ENCODE peak calls at places on chromosome 9, in nine cellular contexts. U, Y, F, E, J, D, M, A and L are unnamed samples. For H3K4me1, the result is how much of the 10 kb centered on the place peaks cover.

GRCh38 chr9:27407966-27408365 is 111.0 kb upstream of the EQTN start:
- DNase-seq in U (no peak), Y (no peak), F (no peak), E (no peak), J (no peak), D (no peak), M (no peak), A (peak), L (no peak)

GRCh38 chr9:33130961-33131360 is 36.2 kb downstream of the B4GALT1 start:
- DNase-seq in U (no peak), Y (no peak), F (no peak), E (no peak), J (no peak), D (no peak), M (no peak), A (no peak), L (no peak)

GRCh38 chr9:19154135-19154612 is 26.9 kb upstream of the PLIN2 start:
- DNase-seq in U (no peak), Y (no peak), F (no peak), E (no peak), J (peak), D (peak), M (no peak), A (peak), L (no peak)

GRCh38 chr9:35791321-35791921 is at the start of gene NPR2:
- DNase-seq in U (peak), Y (no peak), F (peak), E (no peak), J (peak), D (peak), M (no peak), A (peak), L (no peak)

GRCh38 chr9:34328500-34328982 is 527 bp downstream of the KIF24 start:
- DNase-seq in U (no peak), Y (no peak), F (no peak), E (no peak), J (no peak), D (no peak), M (no peak), A (peak), L (no peak)

GRCh38 chr9:32723801-32724200 is 59.5 kb upstream of the TMEM215 start:
- DNase-seq in U (no peak), Y (no peak), F (no peak), E (peak), J (no peak), D (no peak), M (no peak), A (no peak), L (no peak)

GRCh38 chr9:73371801-73372200 is 220.1 kb downstream of the ANXA1 start:
- DNase-seq in U (no peak), Y (no peak), F (no peak), E (no peak), J (no peak), D (no peak), M (no peak), A (no peak), L (no peak)

GRCh38 chr9:93592389-93593021 is 16.1 kb downstream of the PHF2 start:
- DNase-seq in U (no peak), Y (no peak), F (no peak), E (no peak), J (peak), D (no peak), M (peak), A (no peak), L (peak)

GRCh38 chr9:93450817-93451761 is at the start of gene FAM120A:
- DNase-seq in U (peak), Y (peak), F (peak), E (peak), J (peak), D (peak), M (peak), A (peak), L (no peak)

GRCh38 chr9:93801120-93801519 is 154.0 kb downstream of the BARX1 start:
- DNase-seq in U (no peak), Y (no peak), F (no peak), E (no peak), J (no peak), D (no peak), M (no peak), A (no peak), L (no peak)

DNA sequence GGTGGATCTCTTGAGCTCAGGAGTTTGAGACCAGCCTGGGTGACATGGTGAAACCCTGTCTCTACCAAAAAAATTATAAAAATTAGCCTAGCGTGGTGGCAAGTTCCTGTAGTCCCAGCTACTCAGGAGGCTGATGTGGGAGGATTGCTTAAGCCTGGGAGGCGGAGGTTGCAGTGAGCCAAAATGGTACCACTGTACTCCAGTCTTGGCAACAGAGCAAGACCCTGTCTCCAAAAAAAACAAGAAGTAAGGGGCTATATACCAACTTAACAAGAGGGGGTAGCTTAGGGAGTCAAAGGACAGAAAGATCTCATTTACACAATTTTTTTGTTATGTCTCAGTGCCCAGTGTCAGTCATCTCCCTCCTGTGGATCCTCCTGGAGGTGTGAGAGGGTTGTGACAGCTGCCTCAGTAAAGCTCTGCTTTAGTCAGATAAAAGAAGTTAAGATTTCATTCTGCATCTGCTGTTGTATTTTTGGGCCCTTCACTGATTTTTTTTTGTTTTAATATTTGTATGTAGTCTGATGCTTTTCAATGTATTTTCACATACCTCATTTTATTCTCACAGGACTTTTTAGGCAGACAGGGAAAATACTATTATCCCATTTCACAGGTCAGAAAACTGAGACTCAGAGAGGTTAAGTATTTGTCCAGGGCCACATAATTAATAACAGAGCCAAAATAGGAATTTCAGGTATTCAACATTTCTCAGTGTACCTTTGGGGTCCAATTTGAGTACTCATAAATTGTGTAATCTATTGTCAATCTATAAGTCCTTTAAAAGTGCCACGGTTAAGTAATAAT is 120.9 kb upstream of the GRHPR start:
- DNase-seq in U (no peak), Y (no peak), F (no peak), E (no peak), J (no peak), D (no peak), M (no peak), A (no peak), L (no peak)
- H3K4me1 ChIP-seq in U (under half), Y (under half), F (under half), E (under half), J (under half), D (under half), M (under half), A (under half), L (under half)

DNA sequence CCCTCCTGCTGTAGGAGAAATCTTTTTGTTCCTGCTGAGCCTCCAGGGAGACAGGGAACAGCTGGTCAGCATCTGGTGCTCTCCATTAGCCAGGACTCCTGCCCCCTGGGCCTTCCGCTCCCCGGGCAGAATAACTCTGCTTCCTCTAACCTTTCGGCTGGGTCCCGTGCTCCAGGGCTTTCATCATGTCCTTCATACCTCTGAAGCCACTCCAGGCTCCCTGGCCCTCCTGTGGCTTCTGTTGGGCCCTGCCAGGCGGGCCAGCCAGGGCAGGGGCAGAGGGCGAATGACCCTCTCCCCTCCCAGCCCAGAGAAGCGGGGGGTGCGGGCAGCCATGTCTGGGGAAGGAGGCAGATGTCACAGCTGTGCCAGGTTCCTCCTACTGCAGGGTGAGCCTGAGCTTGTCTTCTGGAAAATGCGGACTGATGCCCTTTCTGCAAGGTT is 81.7 kb upstream of the LMX1B start:
- DNase-seq in U (peak), Y (no peak), F (no peak), E (no peak), J (no peak), D (no peak), M (no peak), A (peak), L (no peak)
- H3K4me3 ChIP-seq in U (no peak), Y (no peak), F (no peak), E (no peak), J (no peak), D (no peak), M (no peak), A (no peak), L (no peak)

DNA sequence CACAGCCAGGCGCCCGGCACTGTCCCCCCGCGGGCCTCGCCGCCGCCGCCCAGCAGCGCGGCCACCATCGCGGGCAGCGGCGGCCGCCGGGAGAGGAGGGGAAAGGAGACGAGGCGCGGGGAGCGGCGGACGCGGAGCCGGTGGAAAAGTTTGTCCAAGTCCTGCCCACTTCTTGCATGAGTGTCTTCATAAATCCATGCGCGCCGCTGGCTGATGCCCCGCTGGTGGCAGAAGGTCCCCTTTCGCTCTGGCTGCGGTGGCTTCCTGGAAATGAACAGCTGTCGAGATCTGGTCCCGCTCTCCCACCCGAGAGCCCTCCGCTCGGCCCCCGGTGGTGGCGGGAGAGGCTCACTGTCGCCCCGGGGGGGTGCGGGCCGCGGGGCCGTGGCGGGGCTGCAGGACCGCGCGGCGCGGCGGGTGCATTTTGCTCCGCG is 577 bp downstream of the GAS1 start:
- DNase-seq in U (no peak), Y (peak), F (peak), E (no peak), J (peak), D (peak), M (no peak), A (peak), L (no peak)
- H3K4me1 ChIP-seq in U (under half), Y (under half), F (under half), E (under half), J (under half), D (under half), M (under half), A (under half), L (under half)

GRCh38 chr9:98518556-98518955 is 190.2 kb downstream of the GABBR2 start:
- DNase-seq in U (no peak), Y (no peak), F (no peak), E (no peak), J (no peak), D (no peak), M (no peak), A (no peak), L (no peak)
- H3K4me3 ChIP-seq in U (no peak), Y (no peak), F (no peak), E (no peak), J (no peak), D (no peak), M (no peak), A (no peak), L (no peak)

DNA sequence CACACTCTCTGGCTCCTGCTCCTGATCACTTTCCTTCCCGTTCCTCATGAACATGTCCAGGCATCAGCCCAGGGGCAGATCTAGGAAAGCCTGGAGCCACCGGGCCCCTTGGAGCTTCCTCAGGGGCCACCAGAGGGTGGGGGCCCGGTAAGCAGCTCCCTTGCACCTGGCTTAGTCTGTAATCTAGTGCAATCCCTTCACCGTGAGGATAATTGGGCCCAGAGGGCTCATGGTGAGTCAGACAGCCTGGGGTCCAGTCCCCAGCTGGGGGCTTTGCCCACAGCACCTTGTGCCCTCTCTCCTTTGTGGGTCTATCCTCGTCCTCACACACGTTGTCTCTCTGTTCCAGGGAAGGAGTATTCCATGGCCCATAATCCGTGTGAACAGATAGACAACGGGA is 10.4 kb upstream of the ALDH1B1 start:
- DNase-seq in U (no peak), Y (no peak), F (no peak), E (no peak), J (no peak), D (no peak), M (no peak), A (no peak), L (no peak)
- H3K4me1 ChIP-seq in U (under half), Y (under half), F (under half), E (under half), J (under half), D (under half), M (under half), A (under half), L (under half)

GRCh38 chr9:6105738-6106137 is 90.3 kb upstream of the RANBP6 start:
- DNase-seq in U (no peak), Y (no peak), F (no peak), E (no peak), J (no peak), D (no peak), M (no peak), A (no peak), L (no peak)
- H3K4me3 ChIP-seq in U (no peak), Y (no peak), F (no peak), E (no peak), J (no peak), D (no peak), M (no peak), A (no peak), L (no peak)

GRCh38 chr9:128917151-128917849 is 3.5 kb upstream of the PHYHD1 start:
- DNase-seq in U (peak), Y (peak), F (peak), E (no peak), J (peak), D (peak), M (no peak), A (peak), L (no peak)
- H3K4me1 ChIP-seq in U (half or more), Y (half or more), F (half or more), E (under half), J (under half), D (half or more), M (under half), A (under half), L (under half)

GRCh38 chr9:131273146-131273545 is 3.2 kb downstream of the FAM78A start:
- DNase-seq in U (peak), Y (no peak), F (peak), E (no peak), J (no peak), D (peak), M (no peak), A (no peak), L (no peak)
- H3K4me3 ChIP-seq in U (peak), Y (peak), F (peak), E (no peak), J (no peak), D (peak), M (no peak), A (no peak), L (no peak)

GRCh38 chr9:130837002-130837511 is 2.0 kb downstream of the ABL1 start:
- DNase-seq in U (no peak), Y (no peak), F (no peak), E (no peak), J (no peak), D (no peak), M (no peak), A (peak), L (no peak)

GRCh38 chr9:130835441-130836298 is 616 bp downstream of the ABL1 start:
- DNase-seq in U (peak), Y (peak), F (peak), E (no peak), J (peak), D (no peak), M (no peak), A (peak), L (no peak)

GRCh38 chr9:130842547-130842946 is 7.5 kb downstream of the ABL1 start:
- DNase-seq in U (no peak), Y (no peak), F (no peak), E (no peak), J (no peak), D (no peak), M (no peak), A (no peak), L (no peak)

GRCh38 chr9:130837644-130838043 is 2.6 kb downstream of the ABL1 start:
- DNase-seq in U (no peak), Y (no peak), F (no peak), E (no peak), J (no peak), D (no peak), M (no peak), A (no peak), L (no peak)

GRCh38 chr9:130839237-130840111 is 4.4 kb downstream of the ABL1 start:
- DNase-seq in U (no peak), Y (no peak), F (no peak), E (no peak), J (no peak), D (no peak), M (no peak), A (no peak), L (no peak)
- H3K4me1 ChIP-seq in U (under half), Y (half or more), F (half or more), E (under half), J (under half), D (half or more), M (under half), A (under half), L (under half)